ENCODE peak calls at places on chromosomes 2 and 18, in six cellular contexts. One of them, this sample, is unnamed.

GRCh38 chr18:12783524-12783923 is 80.7 kb downstream of the PSMG2 start:
- DNase-seq in fibroblast of lung: no peak
- DNase-seq in HCT116: no peak
- DNase-seq in endothelial cell of umbilical vein: no peak
- DNase-seq in neural progenitor cell: no peak
- DNase-seq in H1: no peak
- DNase-seq in this sample: no peak

GRCh38 chr2:8641516-8641915 is 40.3 kb upstream of the ID2 start:
- DNase-seq in fibroblast of lung: no peak
- DNase-seq in HCT116: no peak
- DNase-seq in endothelial cell of umbilical vein: no peak
- DNase-seq in neural progenitor cell: no peak
- DNase-seq in H1: no peak
- DNase-seq in this sample: no peak

GRCh38 chr18:41737218-41737617 is 217.8 kb upstream of the PIK3C3 start:
- DNase-seq in fibroblast of lung: no peak
- DNase-seq in HCT116: no peak
- DNase-seq in endothelial cell of umbilical vein: no peak
- DNase-seq in neural progenitor cell: no peak
- DNase-seq in H1: no peak
- DNase-seq in this sample: no peak

GRCh38 chr2:211328126-211328525 is 771.7 kb downstream of the CPS1 start:
- DNase-seq in fibroblast of lung: no peak
- DNase-seq in HCT116: no peak
- DNase-seq in endothelial cell of umbilical vein: no peak
- DNase-seq in neural progenitor cell: no peak
- DNase-seq in H1: no peak
- DNase-seq in this sample: no peak

GRCh38 chr18:79575891-79576685 is 103.5 kb upstream of the CTDP1 start:
- DNase-seq in fibroblast of lung: peak
- DNase-seq in HCT116: no peak
- DNase-seq in endothelial cell of umbilical vein: no peak
- DNase-seq in neural progenitor cell: no peak
- DNase-seq in H1: no peak
- DNase-seq in this sample: no peak

GRCh38 chr2:25788457-25788856 is 89.8 kb downstream of the ASXL2 start:
- DNase-seq in fibroblast of lung: peak
- DNase-seq in HCT116: no peak
- DNase-seq in endothelial cell of umbilical vein: no peak
- DNase-seq in neural progenitor cell: no peak
- DNase-seq in H1: no peak
- DNase-seq in this sample: no peak

GRCh38 chr2:172480301-172481218 is 53.2 kb downstream of the ITGA6 start:
- DNase-seq in fibroblast of lung: peak
- DNase-seq in HCT116: no peak
- DNase-seq in endothelial cell of umbilical vein: peak
- DNase-seq in neural progenitor cell: no peak
- DNase-seq in H1: no peak
- DNase-seq in this sample: no peak

GRCh38 chr2:201984800-201985525 is 48.7 kb upstream of the FZD7 start:
- DNase-seq in fibroblast of lung: no peak
- DNase-seq in HCT116: no peak
- DNase-seq in endothelial cell of umbilical vein: no peak
- DNase-seq in neural progenitor cell: no peak
- DNase-seq in H1: no peak
- DNase-seq in this sample: peak

GRCh38 chr2:224162122-224162521 is 123.0 kb upstream of the SERPINE2 start:
- DNase-seq in fibroblast of lung: peak
- DNase-seq in HCT116: no peak
- DNase-seq in endothelial cell of umbilical vein: no peak
- DNase-seq in neural progenitor cell: no peak
- DNase-seq in H1: no peak
- DNase-seq in this sample: no peak

GRCh38 chr2:72538486-72538885 is 287.3 kb downstream of the EXOC6B start:
- DNase-seq in fibroblast of lung: peak
- DNase-seq in HCT116: no peak
- DNase-seq in endothelial cell of umbilical vein: no peak
- DNase-seq in neural progenitor cell: no peak
- DNase-seq in H1: no peak
- DNase-seq in this sample: no peak

GRCh38 chr2:27583390-27583915 is 611 bp downstream of the ZNF512 start:
- DNase-seq in fibroblast of lung: peak
- DNase-seq in HCT116: no peak
- DNase-seq in endothelial cell of umbilical vein: no peak
- DNase-seq in neural progenitor cell: no peak
- DNase-seq in H1: no peak
- DNase-seq in this sample: no peak

GRCh38 chr18:46321954-46322353 is 217.8 kb downstream of the HAUS1 start:
- DNase-seq in fibroblast of lung: peak
- DNase-seq in HCT116: no peak
- DNase-seq in endothelial cell of umbilical vein: no peak
- DNase-seq in neural progenitor cell: peak
- DNase-seq in H1: no peak
- DNase-seq in this sample: no peak

GRCh38 chr2:157789933-157790511 is 86.1 kb downstream of the ACVR1 start:
- DNase-seq in fibroblast of lung: peak
- DNase-seq in HCT116: no peak
- DNase-seq in endothelial cell of umbilical vein: no peak
- DNase-seq in neural progenitor cell: peak
- DNase-seq in H1: no peak
- DNase-seq in this sample: no peak

GRCh38 chr18:51128533-51128932 is 68.9 kb downstream of the MEX3C start:
- DNase-seq in fibroblast of lung: no peak
- DNase-seq in HCT116: no peak
- DNase-seq in endothelial cell of umbilical vein: no peak
- DNase-seq in neural progenitor cell: no peak
- DNase-seq in H1: no peak
- DNase-seq in this sample: peak

GRCh38 chr2:38634684-38635083 is 31.2 kb upstream of the GALM start:
- DNase-seq in fibroblast of lung: no peak
- DNase-seq in HCT116: no peak
- DNase-seq in endothelial cell of umbilical vein: no peak
- DNase-seq in neural progenitor cell: no peak
- DNase-seq in H1: no peak
- DNase-seq in this sample: no peak

GRCh38 chr2:5766051-5766450 is 73.9 kb downstream of the SOX11 start:
- DNase-seq in fibroblast of lung: peak
- DNase-seq in HCT116: no peak
- DNase-seq in endothelial cell of umbilical vein: no peak
- DNase-seq in neural progenitor cell: no peak
- DNase-seq in H1: no peak
- DNase-seq in this sample: no peak

GRCh38 chr2:78521938-78522337 is 503.6 kb upstream of the REG3G start:
- DNase-seq in fibroblast of lung: no peak
- DNase-seq in HCT116: no peak
- DNase-seq in endothelial cell of umbilical vein: no peak
- DNase-seq in neural progenitor cell: no peak
- DNase-seq in H1: no peak
- DNase-seq in this sample: no peak

GRCh38 chr2:31082002-31082401 is 56.2 kb downstream of the GALNT14 start:
- DNase-seq in fibroblast of lung: no peak
- DNase-seq in HCT116: no peak
- DNase-seq in endothelial cell of umbilical vein: no peak
- DNase-seq in neural progenitor cell: no peak
- DNase-seq in H1: no peak
- DNase-seq in this sample: no peak

GRCh38 chr2:235191486-235191885 is 239.7 kb downstream of the SH3BP4 start:
- DNase-seq in fibroblast of lung: no peak
- DNase-seq in HCT116: no peak
- DNase-seq in endothelial cell of umbilical vein: no peak
- DNase-seq in neural progenitor cell: no peak
- DNase-seq in H1: no peak
- DNase-seq in this sample: peak

GRCh38 chr2:48315847-48316194 is 214.1 kb upstream of the STON1 start:
- DNase-seq in fibroblast of lung: peak
- DNase-seq in HCT116: no peak
- DNase-seq in endothelial cell of umbilical vein: peak
- DNase-seq in neural progenitor cell: peak
- DNase-seq in H1: no peak
- DNase-seq in this sample: peak

GRCh38 chr2:11352781-11353537 is 8.5 kb upstream of the ROCK2 start:
- DNase-seq in fibroblast of lung: no peak
- DNase-seq in HCT116: no peak
- DNase-seq in endothelial cell of umbilical vein: no peak
- DNase-seq in neural progenitor cell: no peak
- DNase-seq in H1: no peak
- DNase-seq in this sample: no peak

GRCh38 chr2:177906041-177906718 is 166.4 kb downstream of the PDE11A start:
- DNase-seq in fibroblast of lung: peak
- DNase-seq in HCT116: peak
- DNase-seq in endothelial cell of umbilical vein: peak
- DNase-seq in neural progenitor cell: peak
- DNase-seq in H1: peak
- DNase-seq in this sample: peak

GRCh38 chr2:73823916-73824523 is 4.7 kb upstream of the STAMBP start:
- DNase-seq in fibroblast of lung: peak
- DNase-seq in HCT116: peak
- DNase-seq in endothelial cell of umbilical vein: peak
- DNase-seq in neural progenitor cell: peak
- DNase-seq in H1: no peak
- DNase-seq in this sample: peak

GRCh38 chr2:205683179-205683978 is 1.1 kb downstream of the NRP2 start:
- DNase-seq in fibroblast of lung: peak
- DNase-seq in HCT116: no peak
- DNase-seq in endothelial cell of umbilical vein: peak
- DNase-seq in neural progenitor cell: no peak
- DNase-seq in H1: no peak
- DNase-seq in this sample: no peak

GRCh38 chr2:179745615-179746263 is 115.7 kb downstream of the ZNF385B start:
- DNase-seq in fibroblast of lung: no peak
- DNase-seq in HCT116: no peak
- DNase-seq in endothelial cell of umbilical vein: no peak
- DNase-seq in neural progenitor cell: no peak
- DNase-seq in H1: no peak
- DNase-seq in this sample: no peak

GRCh38 chr18:67359868-67360838 is 156.4 kb downstream of the DSEL start:
- DNase-seq in fibroblast of lung: peak
- DNase-seq in HCT116: no peak
- DNase-seq in endothelial cell of umbilical vein: peak
- DNase-seq in neural progenitor cell: no peak
- DNase-seq in H1: no peak
- DNase-seq in this sample: peak

GRCh38 chr2:127220102-127220806 is at the start of gene CYP27C1:
- DNase-seq in fibroblast of lung: peak
- DNase-seq in HCT116: no peak
- DNase-seq in endothelial cell of umbilical vein: peak
- DNase-seq in neural progenitor cell: peak
- DNase-seq in H1: no peak
- DNase-seq in this sample: peak
- TF ChIP-seq EZH2 in fibroblast of lung: peak
- TF ChIP-seq EZH2 in HCT116: no peak
- TF ChIP-seq EZH2 in endothelial cell of umbilical vein: peak
- TF ChIP-seq EZH2 in neural progenitor cell: no peak
- TF ChIP-seq EZH2 in H1: no peak
- TF ChIP-seq EZH2 in this sample: no peak

GRCh38 chr2:176079851-176080539 is 3.8 kb downstream of the EVX2 start:
- DNase-seq in fibroblast of lung: peak
- DNase-seq in HCT116: peak
- DNase-seq in endothelial cell of umbilical vein: no peak
- DNase-seq in neural progenitor cell: peak
- DNase-seq in H1: no peak
- DNase-seq in this sample: peak
- H3K4me3 ChIP-seq in fibroblast of lung: no peak
- H3K4me3 ChIP-seq in HCT116: peak
- H3K4me3 ChIP-seq in endothelial cell of umbilical vein: no peak
- H3K4me3 ChIP-seq in neural progenitor cell: peak
- H3K4me3 ChIP-seq in H1: peak
- H3K4me3 ChIP-seq in this sample: peak

GRCh38 chr2:44937688-44938240 is 3.7 kb upstream of the SIX3 start:
- DNase-seq in fibroblast of lung: peak
- DNase-seq in HCT116: peak
- DNase-seq in endothelial cell of umbilical vein: no peak
- DNase-seq in neural progenitor cell: peak
- DNase-seq in H1: no peak
- DNase-seq in this sample: peak
- TF ChIP-seq EZH2 in fibroblast of lung: peak
- TF ChIP-seq EZH2 in HCT116: no peak
- TF ChIP-seq EZH2 in endothelial cell of umbilical vein: peak
- TF ChIP-seq EZH2 in neural progenitor cell: no peak
- TF ChIP-seq EZH2 in H1: no peak
- TF ChIP-seq EZH2 in this sample: no peak

GRCh38 chr2:112141623-112142001 is 3.4 kb downstream of the FBLN7 start:
- DNase-seq in fibroblast of lung: no peak
- DNase-seq in HCT116: no peak
- DNase-seq in endothelial cell of umbilical vein: no peak
- DNase-seq in neural progenitor cell: no peak
- DNase-seq in H1: no peak
- DNase-seq in this sample: no peak

GRCh38 chr2:112140413-112140802 is 2.2 kb downstream of the FBLN7 start:
- DNase-seq in fibroblast of lung: no peak
- DNase-seq in HCT116: no peak
- DNase-seq in endothelial cell of umbilical vein: no peak
- DNase-seq in neural progenitor cell: no peak
- DNase-seq in H1: no peak
- DNase-seq in this sample: no peak

GRCh38 chr2:112143150-112143549 is 5.0 kb downstream of the FBLN7 start:
- DNase-seq in fibroblast of lung: no peak
- DNase-seq in HCT116: no peak
- DNase-seq in endothelial cell of umbilical vein: no peak
- DNase-seq in neural progenitor cell: no peak
- DNase-seq in H1: no peak
- DNase-seq in this sample: no peak

GRCh38 chr2:112142525-112143078 is 4.4 kb downstream of the FBLN7 start:
- DNase-seq in fibroblast of lung: no peak
- DNase-seq in HCT116: no peak
- DNase-seq in endothelial cell of umbilical vein: no peak
- DNase-seq in neural progenitor cell: no peak
- DNase-seq in H1: no peak
- DNase-seq in this sample: no peak

DNA sequence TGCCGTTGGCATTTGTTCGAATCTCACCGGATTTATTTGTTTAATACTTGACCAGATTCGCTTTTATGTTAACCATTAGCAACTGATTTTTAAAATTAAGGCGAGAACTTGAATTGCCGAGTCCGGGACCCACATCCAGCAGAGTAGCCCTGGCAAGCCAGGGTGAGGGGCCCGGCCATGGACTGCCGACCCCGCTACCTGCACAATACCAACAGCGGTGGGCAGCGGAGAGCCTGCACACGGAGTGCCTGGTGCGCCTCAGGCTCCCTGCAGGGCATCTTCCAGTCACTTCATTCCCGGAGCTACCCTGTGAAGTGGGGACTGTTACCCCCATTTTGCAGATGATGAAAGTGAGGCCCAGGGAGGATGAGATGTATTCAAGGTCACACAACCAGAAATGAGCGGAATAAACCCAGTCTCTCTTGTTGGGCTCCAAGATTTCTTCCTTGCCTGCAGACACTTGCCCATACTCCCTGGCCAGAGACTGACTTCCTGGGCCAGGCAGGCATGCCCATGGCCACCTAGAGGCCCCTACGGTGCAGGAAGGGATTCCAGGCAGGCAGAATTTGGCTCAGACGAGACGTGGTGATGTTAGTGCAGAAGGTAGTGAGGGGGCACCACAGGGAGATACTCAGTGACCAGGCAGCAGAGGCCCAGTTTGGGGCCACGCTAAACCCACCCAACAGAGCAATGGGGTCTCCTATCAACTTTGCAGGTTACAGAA is 2.9 kb downstream of the FBLN7 start:
- DNase-seq in fibroblast of lung: no peak
- DNase-seq in HCT116: no peak
- DNase-seq in endothelial cell of umbilical vein: no peak
- DNase-seq in neural progenitor cell: no peak
- DNase-seq in H1: no peak
- DNase-seq in this sample: no peak
- H3K4me3 ChIP-seq in fibroblast of lung: no peak
- H3K4me3 ChIP-seq in HCT116: no peak
- H3K4me3 ChIP-seq in endothelial cell of umbilical vein: no peak
- H3K4me3 ChIP-seq in neural progenitor cell: peak
- H3K4me3 ChIP-seq in H1: peak
- H3K4me3 ChIP-seq in this sample: no peak